ENCODE peak calls at places on chromosomes 7 and 10, in nine cellular contexts. Z is upper lobe of left lung, T is body of pancreas, K is heart left ventricle, B is IMR-90, X is A549, W is sigmoid colon, E is Peyer's patch, G is esophagus muscularis mucosa. Q is an unnamed sample.

GRCh38 chr7:114663502-114663901 is 248.9 kb downstream of the FOXP2 start:
- DNase-seq in Z (no peak), T (peak; percentile 8), K (no peak), B (peak; percentile 34), X (no peak), W (no peak), E (no peak), G (no peak), Q (no peak)

GRCh38 chr7:150399861-150400778 is 21.0 kb downstream of the ZNF775 start:
- DNase-seq in Z (no peak), T (no peak), K (no peak), B (peak; percentile 19), X (no peak), W (peak; percentile 36), E (no peak), G (no peak), Q (no peak)

GRCh38 chr10:127556911-127557310 is 7.8 kb downstream of the NPS start:
- DNase-seq in Z (no peak), T (no peak), K (no peak), B (no peak), X (no peak), W (no peak), E (no peak), G (peak; percentile 60), Q (no peak)

GRCh38 chr10:132884041-132884440 is 58.3 kb downstream of the CFAP46 start:
- DNase-seq in Z (peak; percentile 63), T (no peak), K (no peak), B (no peak), X (no peak), W (peak; percentile 44), E (peak; percentile 40), G (no peak), Q (no peak)

GRCh38 chr7:28688651-28689050 is 269.5 kb downstream of the TRIL start:
- DNase-seq in Z (no peak), T (no peak), K (peak; percentile 46), B (peak; percentile 52), X (no peak), W (no peak), E (no peak), G (no peak), Q (no peak)

GRCh38 chr10:59240581-59241183 is 64.2 kb downstream of the PHYHIPL start:
- DNase-seq in Z (no peak), T (peak; percentile 11), K (peak; percentile 9), B (peak; percentile 55), X (no peak), W (no peak), E (no peak), G (no peak), Q (no peak)

GRCh38 chr7:128444242-128444641 is 11.4 kb upstream of the HILPDA start:
- DNase-seq in Z (no peak), T (no peak), K (no peak), B (no peak), X (no peak), W (no peak), E (no peak), G (no peak), Q (peak; percentile 26)

GRCh38 chr10:59337254-59337653 is 25.1 kb downstream of the FAM13C start:
- DNase-seq in Z (no peak), T (peak; percentile 60), K (peak; percentile 42), B (peak; percentile 64), X (no peak), W (peak; percentile 71), E (no peak), G (no peak), Q (peak; percentile 67)

GRCh38 chr10:132578287-132578951 is 40.8 kb downstream of the INPP5A start:
- DNase-seq in Z (peak; percentile 56), T (no peak), K (no peak), B (no peak), X (no peak), W (peak; percentile 59), E (no peak), G (no peak), Q (no peak)

GRCh38 chr7:142413280-142414000 is 155.6 kb upstream of the PRSS58 start:
- DNase-seq in Z (no peak), T (no peak), K (no peak), B (no peak), X (no peak), W (no peak), E (no peak), G (no peak), Q (no peak)

GRCh38 chr7:119256446-119257131 is 1016.4 kb upstream of the KCND2 start:
- DNase-seq in Z (no peak), T (no peak), K (no peak), B (no peak), X (no peak), W (no peak), E (no peak), G (no peak), Q (no peak)

GRCh38 chr10:129968937-129969527 is 5.0 kb upstream of the EBF3 start:
- DNase-seq in Z (peak; percentile 81), T (peak; percentile 45), K (peak; percentile 58), B (peak; percentile 31), X (peak; percentile 58), W (peak; percentile 64), E (peak; percentile 60), G (no peak), Q (no peak)

GRCh38 chr7:135536160-135536559 is 21.6 kb upstream of the NUP205 start:
- DNase-seq in Z (no peak), T (no peak), K (no peak), B (peak; percentile 37), X (no peak), W (no peak), E (no peak), G (peak; percentile 39), Q (no peak)

GRCh38 chr7:98206451-98207330 is 4.5 kb upstream of the BHLHA15 start:
- DNase-seq in Z (no peak), T (no peak), K (no peak), B (no peak), X (no peak), W (no peak), E (peak; percentile 48), G (no peak), Q (no peak)

GRCh38 chr7:142883145-142883544 is 2.4 kb downstream of the TRPV6 start:
- DNase-seq in Z (no peak), T (no peak), K (no peak), B (no peak), X (no peak), W (no peak), E (no peak), G (no peak), Q (peak; percentile 15)

GRCh38 chr7:134302120-134302519 is 14.6 kb downstream of the SLC35B4 start:
- DNase-seq in Z (no peak), T (no peak), K (no peak), B (peak; percentile 30), X (no peak), W (no peak), E (no peak), G (no peak), Q (no peak)

GRCh38 chr10:1670541-1671365 is 66.6 kb downstream of the ADARB2 start:
- DNase-seq in Z (no peak), T (no peak), K (no peak), B (no peak), X (no peak), W (no peak), E (no peak), G (no peak), Q (no peak)
- H3K27ac ChIP-seq in Z (no peak overlapping the region), T (no peak overlapping the region), K (no peak overlapping the region), B (no peak overlapping the region), X (no peak overlapping the region), W (no peak overlapping the region), E (no peak overlapping the region), G (no peak overlapping the region), Q (no peak overlapping the region)

GRCh38 chr7:82404094-82404493 is 39.5 kb downstream of the CACNA2D1 start:
- DNase-seq in Z (no peak), T (no peak), K (no peak), B (no peak), X (no peak), W (no peak), E (no peak), G (no peak), Q (no peak)

GRCh38 chr7:82406937-82407336 is 36.6 kb downstream of the CACNA2D1 start:
- DNase-seq in Z (no peak), T (no peak), K (no peak), B (peak; percentile 12), X (no peak), W (no peak), E (no peak), G (no peak), Q (no peak)

GRCh38 chr7:82404647-82405046 is 38.9 kb downstream of the CACNA2D1 start:
- DNase-seq in Z (no peak), T (no peak), K (no peak), B (no peak), X (no peak), W (no peak), E (no peak), G (no peak), Q (no peak)

GRCh38 chr7:82410461-82410860 is 33.1 kb downstream of the CACNA2D1 start:
- DNase-seq in Z (no peak), T (peak; percentile 19), K (peak; percentile 69), B (no peak), X (no peak), W (no peak), E (no peak), G (no peak), Q (no peak)

DNA sequence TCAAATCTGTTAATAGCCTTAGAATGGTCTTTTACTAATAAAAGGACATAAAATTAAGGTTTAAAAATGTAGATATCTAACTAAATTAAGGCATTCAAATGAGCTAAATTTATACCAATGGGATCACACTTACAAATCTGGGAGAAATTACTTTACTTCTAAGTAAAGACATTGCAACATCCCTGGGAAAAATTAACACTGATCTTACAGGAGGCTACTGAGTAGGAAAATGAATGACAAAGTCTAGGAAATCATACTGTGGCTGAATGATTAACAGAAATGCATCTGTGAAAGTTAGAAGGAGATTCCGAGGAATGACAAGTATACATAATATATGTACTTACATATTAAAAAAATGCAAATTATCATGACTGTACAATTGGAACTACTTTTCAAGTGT is 38.3 kb downstream of the CACNA2D1 start:
- DNase-seq in Z (no peak), T (no peak), K (no peak), B (no peak), X (no peak), W (no peak), E (no peak), G (no peak), Q (no peak)
- TF ChIP-seq POLR2A in Z (no peak), T (no peak), K (no peak), B (no peak), X (no peak), W (no peak), E (no peak), G (no peak), Q (no peak)

GRCh38 chr10:44925224-44925623 is 14.1 kb downstream of the TMEM72 start:
- DNase-seq in Z (no peak), T (no peak), K (no peak), B (peak; percentile 6), X (no peak), W (peak; percentile 34), E (no peak), G (no peak), Q (no peak)
- TF ChIP-seq CTCF in Z (no peak), T (no peak), K (peak; percentile 27), B (peak; percentile 10), X (no peak), W (no peak), E (no peak), G (no peak), Q (no peak)

DNA sequence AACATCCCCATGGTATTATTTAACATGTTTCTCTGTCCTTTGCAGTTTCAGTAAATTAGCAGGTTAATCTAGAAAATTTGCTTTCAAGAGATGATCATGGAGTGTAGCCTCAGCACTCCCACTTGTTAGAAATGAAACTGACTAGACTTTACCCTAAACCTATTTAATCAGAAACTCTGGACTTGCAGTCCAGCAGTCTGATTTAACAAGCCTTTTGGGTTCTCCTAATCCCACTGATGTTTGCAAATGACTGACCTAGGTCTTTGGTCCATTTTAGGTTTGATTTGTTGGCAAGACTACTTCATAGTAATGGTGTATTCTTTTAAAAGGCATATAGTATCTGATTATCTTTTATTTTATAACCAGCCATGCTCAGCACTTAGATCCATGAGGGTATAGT is 55.5 kb upstream of the SLC25A13 start:
- DNase-seq in Z (no peak), T (no peak), K (no peak), B (no peak), X (no peak), W (no peak), E (no peak), G (no peak), Q (no peak)
- H3K27ac ChIP-seq in Z (no peak overlapping the region), T (no peak overlapping the region), K (no peak overlapping the region), B (no peak overlapping the region), X (no peak overlapping the region), W (no peak overlapping the region), E (no peak overlapping the region), G (no peak overlapping the region), Q (no peak overlapping the region)